ENCODE peak calls at places on chromosomes 11 and 22, in nine cellular contexts. B is AML-193; A is GM23248; U is activated CD4-positive, alpha-beta T cell treated with anti-CD3 and anti-CD28 coated beads for 24 hours; F is left lung; N is neural crest cell; Q is heart right ventricle; C is anterior cingulate cortex; I is activated CD4-positive, CD25-positive, alpha-beta regulatory T cell. H is an unnamed sample.

GRCh38 chr11:75468534-75469340 is 35.7 kb upstream of the KLHL35 start:
- DNase-seq in C (no peak), B (no peak), A (peak), N (peak), U (no peak), F (peak), Q (peak), I (no peak), H (peak)

GRCh38 chr11:128582496-128583366 is 4.6 kb downstream of the ETS1 start:
- DNase-seq in I (no peak), Q (peak), A (peak), N (no peak), U (no peak), C (no peak), B (peak), F (no peak), H (peak)

GRCh38 chr22:38936562-38936961 is 20.8 kb upstream of the APOBEC3A start:
- DNase-seq in Q (no peak), A (no peak), B (no peak), U (no peak), C (no peak), I (no peak), N (no peak), F (no peak), H (no peak)

GRCh38 chr11:111939836-111940604 is 2.9 kb downstream of the DIXDC1 start:
- DNase-seq in Q (no peak), B (no peak), I (no peak), C (no peak), N (no peak), F (no peak), A (peak), U (no peak), H (no peak)

GRCh38 chr11:62138630-62139425 is 15.0 kb downstream of the INCENP start:
- DNase-seq in B (no peak), A (no peak), N (no peak), C (no peak), I (no peak), U (no peak), Q (no peak), F (no peak), H (no peak)

GRCh38 chr11:119340335-119341221 is at the start of gene C1QTNF5:
- DNase-seq in A (peak), F (no peak), U (no peak), C (peak), Q (peak), N (no peak), B (no peak), I (no peak), H (peak)

GRCh38 chr22:26884921-26885320 is 227.5 kb downstream of the MIAT start:
- DNase-seq in A (no peak), Q (no peak), F (no peak), C (no peak), B (no peak), U (no peak), I (no peak), N (no peak), H (no peak)

GRCh38 chr11:75733346-75734107 is 15.9 kb downstream of the MOGAT2 start:
- DNase-seq in A (peak), F (no peak), I (no peak), C (peak), N (no peak), U (no peak), B (no peak), Q (no peak), H (no peak)

GRCh38 chr22:29431986-29432385 is 6.4 kb upstream of the RFPL1 start:
- DNase-seq in I (no peak), C (no peak), U (no peak), Q (no peak), F (no peak), N (no peak), A (no peak), B (no peak), H (peak)

GRCh38 chr22:19810381-19811141 is 44.1 kb downstream of the GNB1L start:
- DNase-seq in Q (peak), A (peak), I (peak), F (peak), N (no peak), B (no peak), C (no peak), U (no peak), H (peak)

GRCh38 chr22:20567371-20567847 is 60.0 kb downstream of the MED15 start:
- DNase-seq in Q (no peak), I (no peak), A (peak), C (no peak), B (no peak), F (no peak), N (no peak), U (no peak), H (no peak)

GRCh38 chr11:64249563-64250405 is 1.5 kb upstream of the PLCB3 start:
- DNase-seq in I (no peak), B (no peak), N (no peak), C (no peak), F (no peak), U (no peak), A (no peak), Q (no peak), H (no peak)

GRCh38 chr11:89293966-89294679 is 116.4 kb downstream of the TYR start:
- DNase-seq in N (peak), I (no peak), B (no peak), A (peak), C (no peak), F (peak), U (no peak), Q (peak), H (peak)

GRCh38 chr22:37546436-37547248 is 13.6 kb upstream of the CDC42EP1 start:
- DNase-seq in F (peak), U (no peak), Q (peak), N (no peak), B (no peak), C (peak), I (no peak), A (peak), H (peak)

GRCh38 chr22:29003975-29004646 is 57.5 kb downstream of the C22orf31 start:
- DNase-seq in Q (no peak), A (no peak), C (no peak), N (no peak), F (no peak), B (no peak), I (no peak), U (no peak), H (peak)

GRCh38 chr11:74005721-74006517 is 3.0 kb downstream of the UCP3 start:
- DNase-seq in F (no peak), I (no peak), A (no peak), Q (no peak), B (no peak), U (no peak), C (no peak), N (no peak), H (no peak)